ENCODE peak calls at places on chromosomes 13 and 19, in nine cellular contexts. X is adipocyte; P is brain microvascular endothelial cell; T is fibroblast of lung; V is heart left ventricle; B is ascending aorta; F is heart right ventricle; C is mesendoderm; G is CD8-positive, alpha-beta T cell. D is an unnamed sample.

GRCh38 chr19:56491399-56491798 is 14.3 kb upstream of the ZNF667 start:
- DNase-seq in X (peak; percentile 26), B (no peak), F (no peak), V (no peak), T (peak; percentile 47), C (peak; percentile 85), P (peak; percentile 12), G (no peak), D (no peak)

GRCh38 chr13:47237571-47237970 is 340.7 kb upstream of the HTR2A start:
- DNase-seq in T (no peak), F (no peak), G (no peak), P (no peak), X (no peak), B (no peak), V (no peak), C (no peak), D (no peak)

GRCh38 chr13:34926513-34926912 is 15.6 kb upstream of the NBEA start:
- DNase-seq in C (peak; percentile 50), V (no peak), P (peak; percentile 71), B (no peak), X (peak; percentile 68), G (no peak), F (no peak), T (peak; percentile 66), D (no peak)

GRCh38 chr13:75489502-75490263 is 7.7 kb upstream of the TBC1D4 start:
- DNase-seq in C (no peak), V (no peak), P (no peak), G (no peak), X (peak; percentile 90), B (no peak), T (peak; percentile 79), F (no peak), D (no peak)

GRCh38 chr13:100235311-100235901 is 146.5 kb downstream of the PCCA start:
- DNase-seq in V (no peak), G (no peak), F (peak; percentile 31), T (peak; percentile 43), C (peak; percentile 50), P (peak; percentile 69), B (no peak), X (peak; percentile 82), D (peak; percentile 17)

GRCh38 chr19:54473071-54473941 is at the start of gene CDC42EP5:
- DNase-seq in B (no peak), V (peak; percentile 84), P (peak; percentile 69), G (no peak), T (peak; percentile 81), C (no peak), X (peak; percentile 95), F (peak; percentile 87), D (no peak)

GRCh38 chr13:106755542-106755941 is 187.6 kb upstream of the ARGLU1 start:
- DNase-seq in P (no peak), B (no peak), X (no peak), G (no peak), V (no peak), C (no peak), F (no peak), T (no peak), D (no peak)

GRCh38 chr13:74111399-74111798 is 22.8 kb downstream of the KLF12 start:
- DNase-seq in V (no peak), T (no peak), B (no peak), G (no peak), X (no peak), P (no peak), F (no peak), C (no peak), D (no peak)

GRCh38 chr13:48263196-48263595 is 30.2 kb downstream of the ITM2B start:
- DNase-seq in C (peak; percentile 46), F (no peak), T (peak; percentile 6), P (no peak), G (no peak), B (no peak), V (no peak), X (no peak), D (no peak)

GRCh38 chr13:38543561-38543960 is 143.3 kb upstream of the FREM2 start:
- DNase-seq in G (no peak), T (peak; percentile 70), B (no peak), V (no peak), P (no peak), X (no peak), C (no peak), F (no peak), D (no peak)

GRCh38 chr19:23783634-23784033 is 24.9 kb upstream of the ZNF681 start:
- DNase-seq in F (no peak), P (no peak), C (no peak), X (no peak), V (no peak), T (no peak), B (no peak), G (no peak), D (no peak)

GRCh38 chr19:35362261-35363000 is 4.2 kb downstream of the FFAR3 start:
- DNase-seq in F (no peak), T (no peak), X (no peak), C (no peak), P (no peak), B (no peak), V (no peak), G (peak; percentile 42), D (no peak)

GRCh38 chr13:110458594-110459365 is 102.7 kb downstream of the RAB20 start:
- DNase-seq in X (no peak), T (no peak), B (no peak), P (no peak), G (no peak), V (no peak), C (no peak), F (no peak), D (no peak)
- H3K4me3 ChIP-seq in X (no peak overlapping the region), T (no peak overlapping the region), B (no peak overlapping the region), P (no peak overlapping the region), G (no peak overlapping the region), V (no peak overlapping the region), C (no peak overlapping the region), F (no peak overlapping the region), D (no peak overlapping the region)

DNA sequence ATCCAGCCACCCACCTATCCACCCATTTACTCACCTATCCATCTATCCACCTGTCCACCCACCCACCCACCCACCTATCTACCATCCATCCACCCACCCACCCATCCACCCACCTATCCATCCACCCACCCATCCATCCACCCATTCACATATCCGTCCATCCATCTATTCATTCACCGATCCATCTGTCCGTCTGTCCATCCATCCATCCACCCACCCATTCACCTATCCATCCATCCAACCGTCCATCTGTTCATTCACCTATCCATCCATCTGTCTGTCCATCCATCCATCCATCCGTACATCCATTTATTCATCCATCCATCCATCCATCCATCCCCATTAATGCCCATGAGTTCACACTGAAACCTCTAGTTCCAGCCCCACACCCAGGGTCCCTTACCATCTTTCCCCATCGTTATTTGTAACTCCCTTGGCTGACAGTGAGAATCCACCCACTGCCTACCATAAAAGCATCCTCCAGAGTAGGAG is 31.3 kb downstream of the KDM4B start:
- DNase-seq in G (no peak), X (no peak), B (no peak), F (no peak), T (no peak), C (no peak), P (no peak), V (no peak), D (no peak)
- H3K27me3 ChIP-seq in G (no peaks in the 10 kb centered on the region), X (no peaks in the 10 kb centered on the region), B (no peaks in the 10 kb centered on the region), F (no peaks in the 10 kb centered on the region), T (no peaks in the 10 kb centered on the region), C (no peaks in the 10 kb centered on the region), P (no peaks in the 10 kb centered on the region), V (no peaks in the 10 kb centered on the region), D (no peaks in the 10 kb centered on the region)

DNA sequence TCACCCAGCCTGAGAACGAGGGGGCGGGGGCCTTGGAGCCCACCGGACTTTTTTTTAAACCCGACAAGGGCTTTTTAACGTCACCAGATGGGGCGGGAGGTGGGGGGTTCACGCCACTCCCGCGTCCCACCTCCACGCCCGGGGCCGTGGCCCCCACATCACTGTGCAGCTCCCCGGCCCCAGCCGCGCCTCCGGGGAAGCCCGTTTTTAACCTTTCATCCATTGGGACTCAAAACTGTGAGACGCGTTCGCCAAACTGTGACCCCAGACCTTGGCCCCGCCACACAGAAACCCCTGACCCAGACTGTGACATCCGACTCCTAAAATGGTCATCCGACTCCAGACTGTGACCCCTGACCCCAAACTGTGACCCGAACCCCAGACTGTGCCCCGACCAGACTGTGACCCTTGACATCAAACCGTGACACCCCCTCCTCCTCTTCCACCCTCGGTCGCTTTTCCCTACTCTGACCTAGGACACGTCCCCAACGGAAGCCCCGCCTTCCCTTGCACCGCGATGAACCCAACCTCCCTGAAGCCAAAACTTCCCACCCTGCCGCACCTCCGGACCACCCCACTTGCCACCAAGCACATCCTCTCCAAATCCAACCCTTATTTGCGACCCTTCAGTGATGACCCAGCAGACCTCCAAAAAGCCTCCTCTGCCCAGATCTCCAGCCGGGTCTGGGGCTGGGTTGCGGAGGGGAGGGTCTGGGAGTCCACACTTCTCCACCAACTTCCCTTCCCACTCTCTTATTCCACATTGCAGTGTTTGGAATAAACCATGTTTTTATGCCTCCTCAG is 1.5 kb upstream of the GRWD1 start:
- DNase-seq in F (no peak), B (no peak), X (peak; percentile 15), V (no peak), G (no peak), T (no peak), C (no peak), P (no peak), D (no peak)
- H3K4me3 ChIP-seq in F (peak overlapping the region; percentile 85), B (peak overlapping the region; percentile 81), X (peak overlapping the region; percentile 94), V (peak overlapping the region; percentile 12), G (peak overlapping the region; percentile 9), T (peak overlapping the region; percentile 98), C (no peak overlapping the region), P (peak overlapping the region; percentile 97), D (peak overlapping the region; percentile 99)

GRCh38 chr19:30378701-30379100 is 6.5 kb downstream of the ZNF536 start:
- DNase-seq in G (no peak), X (no peak), C (no peak), T (no peak), V (no peak), P (no peak), B (no peak), F (no peak), D (no peak)

GRCh38 chr19:30374791-30375650 is 2.8 kb downstream of the ZNF536 start:
- DNase-seq in F (no peak), P (no peak), C (peak; percentile 24), X (no peak), G (no peak), T (no peak), B (no peak), V (no peak), D (peak; percentile 50)

GRCh38 chr19:30375651-30376050 is 3.5 kb downstream of the ZNF536 start:
- DNase-seq in F (no peak), V (no peak), P (no peak), X (no peak), G (no peak), C (no peak), B (no peak), T (no peak), D (no peak)

GRCh38 chr19:30376272-30376671 is 4.1 kb downstream of the ZNF536 start:
- DNase-seq in X (no peak), B (no peak), G (no peak), P (no peak), C (peak; percentile 30), V (no peak), T (no peak), F (no peak), D (no peak)

GRCh38 chr19:30376826-30377425 is 4.7 kb downstream of the ZNF536 start:
- DNase-seq in X (no peak), F (no peak), T (no peak), B (no peak), C (no peak), G (no peak), P (no peak), V (no peak), D (no peak)
- H3K27me3 ChIP-seq in X (peaks cover 16% of the 10 kb centered on the region), F (peaks cover 47% of the 10 kb centered on the region), T (no peaks in the 10 kb centered on the region), B (peaks cover 8% of the 10 kb centered on the region), C (peaks cover 9% of the 10 kb centered on the region), G (peaks cover 6% of the 10 kb centered on the region), P (peaks cover 3% of the 10 kb centered on the region), V (peaks cover 44% of the 10 kb centered on the region), D (no peaks in the 10 kb centered on the region)